ENCODE peak calls at places on chromosomes 16 and 17, in ten cellular contexts. K, Y, I, E, M, X, R, D, U and N are unnamed samples.

GRCh38 chr16:56613706-56614105 is 5.3 kb downstream of the MT2A start:
- DNase-seq in X (no peak), Y (no peak), D (no peak), U (no peak), E (no peak), K (no peak), R (no peak), I (no peak), M (no peak), N (no peak)

GRCh38 chr16:50295541-50296132 is 29.3 kb downstream of the ADCY7 start:
- DNase-seq in D (no peak), I (no peak), R (no peak), X (no peak), Y (no peak), K (no peak), E (no peak), M (no peak), U (no peak), N (peak)

GRCh38 chr16:79632289-79632688 is 31.8 kb upstream of the MAF start:
- DNase-seq in Y (no peak), K (no peak), R (no peak), E (no peak), U (no peak), D (no peak), I (no peak), M (no peak), X (peak), N (no peak)

GRCh38 chr16:77090062-77090461 is 100.9 kb upstream of the MON1B start:
- DNase-seq in D (no peak), K (no peak), R (no peak), M (no peak), Y (no peak), E (peak), X (no peak), U (no peak), I (no peak), N (no peak)

GRCh38 chr17:35243459-35244204 is 760 bp downstream of the SLFN5 start:
- DNase-seq in D (peak), Y (peak), X (peak), E (peak), R (no peak), M (peak), K (no peak), I (peak), U (peak), N (peak)

GRCh38 chr17:77886387-77886728 is 72.1 kb upstream of the TNRC6C start:
- DNase-seq in E (no peak), R (no peak), Y (no peak), I (peak), M (no peak), X (no peak), D (no peak), U (no peak), K (no peak), N (peak)

GRCh38 chr16:3861808-3862451 is 18.6 kb downstream of the CREBBP start:
- DNase-seq in R (no peak), D (no peak), X (no peak), U (no peak), Y (no peak), K (no peak), I (no peak), E (no peak), M (no peak), N (no peak)

GRCh38 chr17:74374786-74375185 is 7.5 kb downstream of the GPR142 start:
- DNase-seq in K (no peak), M (no peak), D (no peak), E (no peak), I (no peak), R (no peak), U (no peak), Y (no peak), X (no peak), N (no peak)

GRCh38 chr16:24986512-24987303 is 28.5 kb downstream of the ARHGAP17 start:
- DNase-seq in E (peak), R (no peak), Y (no peak), U (no peak), K (no peak), I (no peak), X (peak), D (no peak), M (peak), N (no peak)

GRCh38 chr16:87704754-87705353 is 60.9 kb downstream of the KLHDC4 start:
- DNase-seq in D (no peak), U (no peak), E (no peak), M (no peak), X (no peak), R (no peak), I (no peak), Y (peak), K (no peak), N (no peak)

GRCh38 chr16:84026601-84027000 is 16.0 kb downstream of the SLC38A8 start:
- DNase-seq in D (no peak), M (no peak), X (no peak), I (no peak), U (no peak), E (no peak), Y (no peak), R (no peak), K (no peak), N (no peak)

GRCh38 chr17:80758793-80759673 is 214.4 kb downstream of the RPTOR start:
- DNase-seq in I (no peak), K (no peak), E (peak), U (no peak), M (no peak), Y (no peak), X (no peak), D (no peak), R (no peak), N (no peak)

GRCh38 chr17:48711128-48711527 is 11.2 kb downstream of the PRAC1 start:
- DNase-seq in X (no peak), I (no peak), E (no peak), R (no peak), U (no peak), K (no peak), Y (no peak), M (no peak), D (no peak), N (no peak)

GRCh38 chr16:22764662-22765302 is 49.2 kb upstream of the HS3ST2 start:
- DNase-seq in I (no peak), R (no peak), X (no peak), E (no peak), K (no peak), U (no peak), D (no peak), M (no peak), Y (no peak), N (no peak)

GRCh38 chr17:79019631-79020584 is 4.1 kb upstream of the C1QTNF1 start:
- DNase-seq in X (peak), E (peak), R (no peak), I (peak), K (peak), M (peak), D (peak), U (peak), Y (peak), N (no peak)

GRCh38 chr16:12162151-12162559 is 185.6 kb downstream of the SNX29 start:
- DNase-seq in K (no peak), U (no peak), R (no peak), M (no peak), Y (no peak), E (peak), X (no peak), I (no peak), D (no peak), N (no peak)

GRCh38 chr17:34997355-34997862 is 17.1 kb downstream of the LIG3 start:
- DNase-seq in I (peak), R (no peak), D (no peak), X (peak), Y (no peak), U (no peak), M (peak), E (peak), K (no peak), N (no peak)

GRCh38 chr17:79803421-79803996 is 6.6 kb upstream of the CBX8 start:
- DNase-seq in D (no peak), E (no peak), I (no peak), U (no peak), R (no peak), K (no peak), X (no peak), Y (no peak), M (no peak), N (no peak)

GRCh38 chr16:77840623-77841274 is 52.4 kb downstream of the VAT1L start:
- DNase-seq in U (no peak), I (no peak), K (no peak), X (no peak), Y (no peak), E (no peak), D (no peak), M (no peak), R (no peak), N (no peak)

GRCh38 chr17:27635275-27635823 is 4.4 kb downstream of the LGALS9 start:
- DNase-seq in E (no peak), K (no peak), X (no peak), D (no peak), Y (no peak), R (no peak), I (no peak), U (no peak), M (no peak), N (no peak)

GRCh38 chr16:67878846-67879245 is 5.8 kb upstream of the NRN1L start:
- DNase-seq in I (no peak), Y (no peak), E (no peak), U (no peak), R (no peak), D (no peak), X (no peak), M (no peak), K (no peak), N (no peak)

GRCh38 chr17:1137465-1137894 is 42.3 kb downstream of the ABR start:
- DNase-seq in R (peak), D (no peak), I (no peak), U (no peak), K (no peak), M (no peak), Y (peak), X (no peak), E (peak), N (no peak)

GRCh38 chr17:76672270-76672851 is 28.8 kb upstream of the ST6GALNAC1 start:
- DNase-seq in M (no peak), R (no peak), E (no peak), D (no peak), K (peak), I (no peak), U (no peak), Y (no peak), X (no peak), N (no peak)

GRCh38 chr16:89325861-89326471 is 108.5 kb downstream of the ZNF778 start:
- DNase-seq in U (no peak), X (peak), Y (peak), D (no peak), I (peak), M (no peak), E (peak), K (peak), R (no peak), N (peak)

GRCh38 chr17:81251091-81251942 is 12.2 kb downstream of the NDUFAF8 start:
- DNase-seq in D (no peak), U (no peak), R (no peak), X (no peak), M (no peak), K (peak), I (no peak), E (no peak), Y (no peak), N (no peak)

GRCh38 chr16:35746281-35746962 is 2287.0 kb downstream of the TP53TG3F start:
- DNase-seq in E (no peak), R (no peak), X (no peak), U (no peak), I (no peak), K (no peak), Y (no peak), M (peak), D (no peak), N (no peak)